ENCODE peak calls at places on chromosomes 5 and 9, in seven cellular contexts. W is K562; I is left cardiac atrium; Y is upper lobe of right lung; C is HCT116; K is Right ventricle myocardium superior; R is effector memory CD8-positive, alpha-beta T cell. Z is an unnamed sample.

GRCh38 chr5:67493676-67494075 is 297.1 kb upstream of the CD180 start:
- ATAC-seq in K (peak), C (peak), R (no peak), W (peak), I (peak), Y (peak), Z (no peak)

GRCh38 chr9:112925058-112925641 is 34.5 kb upstream of the SLC46A2 start:
- ATAC-seq in W (peak), R (no peak), I (no peak), C (peak), K (peak), Y (peak), Z (no peak)

GRCh38 chr5:56375011-56375410 is 141.9 kb upstream of the ANKRD55 start:
- ATAC-seq in C (no peak), R (no peak), Y (no peak), K (peak), W (no peak), I (peak), Z (no peak)

GRCh38 chr5:172743112-172743959 is 27.7 kb downstream of the DUSP1 start:
- ATAC-seq in W (no peak), C (no peak), R (peak), Y (peak), I (no peak), K (no peak), Z (no peak)

GRCh38 chr5:180069589-180070247 is 1.8 kb downstream of the RNF130 start:
- ATAC-seq in W (no peak), K (no peak), I (peak), Y (peak), R (no peak), C (no peak), Z (no peak)

GRCh38 chr5:173974688-173975239 is 14.2 kb upstream of the C5orf47 start:
- ATAC-seq in W (peak), I (no peak), R (no peak), K (no peak), C (no peak), Y (peak), Z (no peak)

GRCh38 chr5:55959208-55959607 is 35.6 kb downstream of the IL6ST start:
- ATAC-seq in Y (no peak), R (peak), W (no peak), K (no peak), I (no peak), C (no peak), Z (no peak)

GRCh38 chr9:13568851-13569618 is 289.5 kb upstream of the MPDZ start:
- ATAC-seq in W (no peak), C (no peak), K (peak), I (peak), R (no peak), Y (no peak), Z (no peak)

GRCh38 chr5:151595411-151595826 is 4.3 kb upstream of the FAT2 start:
- ATAC-seq in Y (no peak), I (peak), C (no peak), K (peak), R (no peak), W (no peak), Z (no peak)

GRCh38 chr5:9533577-9534334 is 12.1 kb downstream of the SEMA5A start:
- ATAC-seq in R (no peak), I (no peak), C (no peak), K (no peak), Y (no peak), W (no peak), Z (no peak)

GRCh38 chr9:86821011-86821845 is 126.1 kb downstream of the GAS1 start:
- ATAC-seq in R (no peak), Y (no peak), W (no peak), K (no peak), C (no peak), I (no peak), Z (no peak)

GRCh38 chr5:52999357-52999949 is 10.3 kb downstream of the ITGA2 start:
- ATAC-seq in I (no peak), W (no peak), K (no peak), C (no peak), Y (no peak), R (no peak), Z (no peak)

Z was measured in stimulated activated memory B cell treated with anti-CD40 and anti-IgM and Interleukin-4, amounts not matched to agents 10 μg/mL and 1 μg/mL and 100 μg/mL, for 72 hours.